ENCODE peak calls at places on chromosomes 1 and 21, in four cellular contexts. F is GM12891, Y is K562, L is GM12878. G is an unnamed sample.

GRCh38 chr1:9494936-9495758 is 44.1 kb upstream of the SLC25A33 start:
- DNase-seq in Y (peak), L (no peak), F (peak), G (peak)

GRCh38 chr1:29284961-29285560 is 48.7 kb downstream of the PTPRU start:
- DNase-seq in Y (no peak), F (no peak), L (no peak), G (no peak)

GRCh38 chr21:31873696-31874599 is 1.1 kb downstream of the HUNK start:
- DNase-seq in Y (peak), F (peak), L (no peak), G (peak)

GRCh38 chr1:174007846-174008245 is 14.3 kb downstream of the RC3H1 start:
- DNase-seq in L (no peak), F (no peak), Y (no peak), G (no peak)

GRCh38 chr1:17280894-17281293 is 27.1 kb upstream of the PADI4 start:
- DNase-seq in Y (no peak), F (no peak), L (no peak), G (no peak)

GRCh38 chr1:31798086-31798432 is 17.8 kb downstream of the SPOCD1 start:
- DNase-seq in L (no peak), Y (no peak), F (no peak), G (no peak)

GRCh38 chr1:161287482-161288054 is 22.2 kb downstream of the MPZ start:
- DNase-seq in F (no peak), L (no peak), Y (no peak), G (no peak)

GRCh38 chr1:214438530-214438929 is 112.9 kb downstream of the PTPN14 start:
- DNase-seq in F (no peak), L (no peak), Y (no peak), G (no peak)

GRCh38 chr1:233907139-233907538 is 2.7 kb downstream of the SLC35F3 start:
- DNase-seq in L (no peak), Y (no peak), F (no peak), G (no peak)

GRCh38 chr1:224061436-224061835 is 52.5 kb upstream of the FBXO28 start:
- DNase-seq in Y (peak), F (no peak), L (no peak), G (no peak)

GRCh38 chr1:202069670-202070069 is 53.0 kb upstream of the GPR37L1 start:
- DNase-seq in L (no peak), Y (peak), F (no peak), G (no peak)

GRCh38 chr1:47388548-47389238 is 27.4 kb upstream of the FOXE3 start:
- DNase-seq in L (no peak), Y (peak), F (peak), G (peak)

GRCh38 chr1:55640708-55641473 is 425.7 kb upstream of the USP24 start:
- DNase-seq in F (peak), Y (no peak), L (peak), G (peak)

DNA sequence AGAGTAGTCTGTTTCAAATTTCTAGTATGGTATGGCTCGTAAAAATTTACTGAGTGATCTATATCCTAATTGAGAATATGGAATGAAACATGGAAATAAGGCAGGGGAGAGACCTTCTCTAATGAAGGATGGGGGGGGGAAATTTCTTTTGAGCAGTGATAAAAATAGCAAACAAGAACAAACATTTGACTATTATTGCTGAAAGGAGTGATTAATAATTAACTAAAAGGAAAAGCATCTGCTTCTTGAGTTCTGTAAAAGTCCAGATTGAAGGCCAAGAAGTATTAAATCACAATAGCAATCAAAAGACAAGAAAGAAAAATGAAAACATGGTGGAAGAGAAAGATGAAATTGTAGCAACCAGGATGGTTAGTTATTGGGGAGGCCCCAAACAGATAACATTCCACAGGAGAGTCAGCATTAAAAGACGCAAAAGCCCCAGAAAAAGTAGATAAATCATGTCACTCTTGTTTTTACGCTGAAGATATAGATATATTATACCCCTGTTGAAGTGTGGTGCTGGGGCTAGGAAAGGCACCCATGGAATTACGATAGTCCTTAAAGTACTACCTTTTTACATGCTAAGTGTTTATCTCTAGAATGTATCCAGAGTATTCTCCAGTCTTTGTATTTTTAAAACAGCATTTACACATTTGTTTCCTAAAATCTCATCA is 28.7 kb downstream of the DISP1 start:
- DNase-seq in F (no peak), Y (no peak), L (no peak), G (no peak)
- TF ChIP-seq SPI1 in F (no peak), Y (no peak), L (no peak), G (no peak)

DNA sequence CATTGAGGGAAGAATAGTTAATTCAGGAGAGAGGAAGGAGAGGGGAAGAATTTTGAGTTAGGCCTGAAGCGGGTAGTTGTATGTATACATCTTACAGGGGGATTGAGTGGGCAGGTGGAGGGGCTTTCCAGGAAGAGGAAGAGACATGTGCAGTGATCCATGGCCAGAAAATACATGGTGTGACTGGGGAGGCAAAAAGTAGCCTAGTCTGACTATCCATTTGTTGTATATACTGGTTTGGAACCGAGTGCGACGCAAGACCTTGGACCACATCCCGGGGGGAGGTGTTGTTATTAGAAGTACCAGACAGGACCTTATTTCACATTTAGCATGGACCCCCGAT is 158.3 kb downstream of the SDCCAG8 start:
- DNase-seq in L (no peak), Y (no peak), F (no peak), G (no peak)
- TF ChIP-seq SPI1 in L (no peak), Y (no peak), F (no peak), G (no peak)

GRCh38 chr1:155196103-155196892 is 11.4 kb downstream of the THBS3 start:
- DNase-seq in L (no peak), F (no peak), Y (no peak), G (no peak)

GRCh38 chr1:155191904-155192303 is 15.8 kb downstream of the THBS3 start:
- DNase-seq in L (no peak), Y (no peak), F (no peak), G (no peak)

GRCh38 chr1:155195201-155196102 is 12.2 kb downstream of the THBS3 start:
- DNase-seq in Y (no peak), F (no peak), L (no peak), G (no peak)

GRCh38 chr1:155193275-155193990 is 14.3 kb downstream of the THBS3 start:
- DNase-seq in L (no peak), F (peak), Y (peak), G (peak)

DNA sequence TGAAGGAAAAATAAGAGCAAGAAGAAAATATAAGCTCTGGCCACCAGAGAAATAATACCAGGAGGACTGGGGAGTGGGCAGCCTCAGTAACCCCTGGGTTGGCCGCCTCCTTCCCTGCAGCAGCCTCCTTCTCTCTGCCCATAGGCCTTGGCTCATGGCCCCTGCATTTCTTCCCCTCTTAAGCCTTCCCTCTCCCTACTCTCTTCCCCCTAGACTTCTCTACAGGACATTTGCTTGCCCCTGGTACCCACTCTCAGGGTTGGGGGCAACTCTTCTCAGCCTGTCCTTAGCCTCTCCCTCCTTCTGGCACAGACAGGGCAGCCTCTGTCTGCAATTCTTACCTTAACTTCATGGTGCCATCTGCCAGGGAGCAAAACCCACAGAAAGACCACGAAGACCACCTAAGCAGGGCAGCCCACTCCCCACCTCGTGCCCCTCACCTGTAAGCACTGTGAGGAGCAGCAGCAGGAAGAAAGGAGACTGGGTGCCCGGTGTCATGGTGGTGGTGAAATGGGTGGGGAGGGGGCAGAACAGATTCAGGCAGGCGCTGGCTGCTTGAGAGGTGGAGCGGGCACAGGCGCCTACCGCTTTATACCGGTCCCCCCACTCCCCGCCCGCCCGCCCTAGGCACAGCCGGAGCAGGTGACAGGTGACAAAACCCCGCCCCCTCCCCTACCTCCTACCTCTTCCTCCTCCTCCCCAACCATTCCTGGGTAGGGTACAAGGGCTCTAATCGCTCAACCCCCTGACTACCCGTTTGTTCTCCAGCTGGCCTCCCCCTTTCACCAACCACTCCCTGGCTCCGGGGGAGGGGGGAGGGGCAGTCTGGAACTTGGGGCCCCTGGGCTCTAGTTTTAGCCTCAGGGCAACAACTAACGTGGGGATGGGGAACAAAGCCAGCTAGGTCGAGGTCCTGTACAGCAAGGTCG is 15.1 kb downstream of the THBS3 start:
- DNase-seq in Y (peak), L (no peak), F (no peak), G (peak)
- TF ChIP-seq SPI1 in Y (no peak), L (no peak), F (no peak), G (no peak)

GRCh38 chr21:15797577-15798363 is 68.0 kb downstream of the USP25 start:
- DNase-seq in L (no peak), F (no peak), Y (no peak), G (no peak)
- TF ChIP-seq SPI1 in L (no peak), F (no peak), Y (no peak), G (no peak)

GRCh38 chr1:155389831-155390230 is 69.1 kb downstream of the RUSC1 start:
- DNase-seq in L (no peak), F (no peak), Y (peak), G (no peak)
- TF ChIP-seq SPI1 in L (no peak), F (no peak), Y (no peak), G (no peak)

DNA sequence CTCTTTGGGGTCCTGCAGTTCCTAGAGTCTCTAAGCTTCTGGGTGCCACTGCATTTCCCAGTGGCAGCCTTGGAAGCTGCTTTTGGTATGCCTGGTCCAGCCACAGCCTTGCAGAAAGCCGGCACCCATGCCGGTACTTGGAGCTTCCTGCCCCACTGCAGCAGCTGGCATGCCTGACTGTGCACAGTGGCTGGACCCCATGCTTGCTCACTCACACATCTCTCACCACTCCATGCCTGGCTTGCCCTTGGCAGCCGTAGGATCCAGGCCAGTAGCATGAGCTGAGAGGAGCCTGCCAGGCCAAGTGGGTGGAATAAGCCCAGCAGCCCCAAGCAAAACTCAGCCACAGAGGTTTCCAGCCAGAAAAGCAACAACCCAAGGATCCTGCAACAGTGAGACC is 20.3 kb upstream of the FNBP1L start:
- DNase-seq in L (no peak), F (no peak), Y (no peak), G (no peak)
- TF ChIP-seq SPI1 in L (no peak), F (no peak), Y (no peak), G (no peak)

GRCh38 chr1:116769561-116769977 is 15.3 kb downstream of the CD2 start:
- DNase-seq in F (peak), L (peak), Y (no peak), G (no peak)
- TF ChIP-seq SPI1 in F (no peak), L (peak), Y (no peak), G (peak)

DNA sequence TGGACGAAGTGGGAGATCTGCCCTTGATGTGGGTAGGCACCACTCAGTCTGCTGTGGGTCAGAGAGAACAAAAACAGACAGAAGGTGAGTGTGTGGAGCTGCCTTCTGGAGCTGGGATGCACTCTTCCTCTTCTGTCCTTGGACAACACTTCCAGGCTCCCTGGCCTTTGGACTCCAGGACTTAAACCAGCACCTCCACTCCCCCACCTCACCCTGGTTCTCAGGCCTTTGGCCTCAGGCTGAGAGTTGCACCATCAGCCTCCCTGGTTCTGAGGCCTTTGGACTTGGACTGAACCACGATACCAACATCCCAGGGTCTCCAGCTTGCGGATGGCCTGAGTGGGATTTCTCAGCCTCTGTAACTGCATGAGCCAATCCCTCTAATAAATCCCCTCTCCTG is 68.1 kb upstream of the STUM start:
- DNase-seq in L (no peak), Y (no peak), F (no peak), G (no peak)
- TF ChIP-seq SPI1 in L (no peak), Y (no peak), F (no peak), G (no peak)

DNA sequence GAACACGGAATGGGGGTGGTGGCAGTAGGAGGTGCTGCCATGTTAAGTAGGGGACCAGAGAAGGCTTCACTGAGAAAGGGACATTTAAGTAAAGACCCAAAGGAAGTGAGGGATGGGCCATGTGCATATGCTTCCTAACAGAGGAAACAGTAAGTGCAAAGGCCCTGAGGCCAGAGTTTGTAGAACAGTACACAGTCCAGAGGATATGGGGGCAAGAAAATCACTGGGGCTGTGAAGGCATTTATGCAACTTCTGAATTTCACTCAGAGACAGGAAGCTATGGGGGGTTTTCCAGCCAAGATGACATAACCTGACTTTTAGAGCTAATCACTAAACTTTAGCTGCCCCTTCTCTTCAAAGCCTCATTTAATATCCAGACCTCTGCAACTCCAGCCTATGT is 202.5 kb upstream of the EDN2 start:
- DNase-seq in Y (no peak), L (no peak), F (no peak), G (no peak)
- TF ChIP-seq SPI1 in Y (no peak), L (no peak), F (no peak), G (no peak)